ENCODE peak calls at places on chromosome X, in four cellular contexts. One of them, this sample, is unnamed.

GRCh38 chrX:15349046-15349445 is 13.7 kb upstream of the PIGA start:
- DNase-seq in fibroblast of lung: peak; percentile 78
- DNase-seq in CD4-positive, alpha-beta T cell: no peak
- DNase-seq in tibial artery: no peak
- DNase-seq in this sample: peak; percentile 35

GRCh38 chrX:15151267-15152196 is 118.4 kb downstream of the ASB9 start:
- DNase-seq in CD4-positive, alpha-beta T cell: peak; percentile 41
- DNase-seq in fibroblast of lung: no peak
- DNase-seq in tibial artery: no peak
- DNase-seq in this sample: no peak

GRCh38 chrX:151870603-151871002 is 42.1 kb upstream of the MAGEA4 start:
- DNase-seq in tibial artery: no peak
- DNase-seq in CD4-positive, alpha-beta T cell: no peak
- DNase-seq in fibroblast of lung: peak; percentile 50
- DNase-seq in this sample: no peak

GRCh38 chrX:73262991-73263390 is 48.3 kb upstream of the NAP1L2 start:
- DNase-seq in fibroblast of lung: no peak
- DNase-seq in CD4-positive, alpha-beta T cell: no peak
- DNase-seq in tibial artery: no peak
- DNase-seq in this sample: peak; percentile 5

GRCh38 chrX:118510076-118510475 is 14.5 kb downstream of the DOCK11 start:
- DNase-seq in tibial artery: peak; percentile 49
- DNase-seq in fibroblast of lung: no peak
- DNase-seq in CD4-positive, alpha-beta T cell: no peak
- DNase-seq in this sample: no peak

GRCh38 chrX:45767021-45767491 is 566.4 kb upstream of the DIPK2B start:
- DNase-seq in fibroblast of lung: peak; percentile 50
- DNase-seq in tibial artery: no peak
- DNase-seq in CD4-positive, alpha-beta T cell: no peak
- DNase-seq in this sample: peak; percentile 21

GRCh38 chrX:100911731-100912130 is 17.0 kb downstream of the XKRX start:
- DNase-seq in fibroblast of lung: no peak
- DNase-seq in tibial artery: no peak
- DNase-seq in CD4-positive, alpha-beta T cell: no peak
- DNase-seq in this sample: no peak

GRCh38 chrX:45900751-45901150 is 644.5 kb downstream of the ZNF674 start:
- DNase-seq in tibial artery: no peak
- DNase-seq in fibroblast of lung: peak; percentile 79
- DNase-seq in CD4-positive, alpha-beta T cell: no peak
- DNase-seq in this sample: no peak

GRCh38 chrX:118261136-118261535 is 84.8 kb upstream of the WDR44 start:
- DNase-seq in CD4-positive, alpha-beta T cell: no peak
- DNase-seq in fibroblast of lung: no peak
- DNase-seq in tibial artery: no peak
- DNase-seq in this sample: no peak

GRCh38 chrX:43559643-43560042 is 96.5 kb upstream of the MAOA start:
- DNase-seq in fibroblast of lung: peak; percentile 59
- DNase-seq in CD4-positive, alpha-beta T cell: peak; percentile 0
- DNase-seq in tibial artery: peak; percentile 30
- DNase-seq in this sample: no peak

GRCh38 chrX:129984196-129984962 is 1.9 kb downstream of the BCORL1 start:
- DNase-seq in fibroblast of lung: no peak
- DNase-seq in CD4-positive, alpha-beta T cell: no peak
- DNase-seq in tibial artery: peak; percentile 20
- DNase-seq in this sample: peak; percentile 69

GRCh38 chrX:100984818-100985217 is 15.3 kb downstream of the ARL13A start:
- DNase-seq in CD4-positive, alpha-beta T cell: no peak
- DNase-seq in fibroblast of lung: no peak
- DNase-seq in tibial artery: no peak
- DNase-seq in this sample: no peak

GRCh38 chrX:5681159-5681558 is 547.5 kb downstream of the NLGN4X start:
- DNase-seq in tibial artery: no peak
- DNase-seq in CD4-positive, alpha-beta T cell: no peak
- DNase-seq in fibroblast of lung: no peak
- DNase-seq in this sample: no peak

GRCh38 chrX:2732076-2732475 is 19.8 kb upstream of the XG start:
- DNase-seq in fibroblast of lung: no peak
- DNase-seq in tibial artery: no peak
- DNase-seq in CD4-positive, alpha-beta T cell: no peak
- DNase-seq in this sample: no peak

GRCh38 chrX:49250578-49250977 is 13.9 kb downstream of the FOXP3 start:
- DNase-seq in tibial artery: no peak
- DNase-seq in fibroblast of lung: no peak
- DNase-seq in CD4-positive, alpha-beta T cell: no peak
- DNase-seq in this sample: no peak

GRCh38 chrX:10569946-10570345 is 50.4 kb downstream of the MID1 start:
- DNase-seq in tibial artery: no peak
- DNase-seq in CD4-positive, alpha-beta T cell: no peak
- DNase-seq in fibroblast of lung: no peak
- DNase-seq in this sample: no peak

GRCh38 chrX:30308263-30309138 is 689 bp downstream of the NR0B1 start:
- DNase-seq in CD4-positive, alpha-beta T cell: no peak
- DNase-seq in tibial artery: no peak
- DNase-seq in fibroblast of lung: peak; percentile 13
- DNase-seq in this sample: peak; percentile 12

GRCh38 chrX:15483897-15484296 is 9.2 kb downstream of the PIR start:
- DNase-seq in fibroblast of lung: no peak
- DNase-seq in tibial artery: no peak
- DNase-seq in CD4-positive, alpha-beta T cell: no peak
- DNase-seq in this sample: no peak

GRCh38 chrX:17933856-17934255 is 72.8 kb upstream of the RAI2 start:
- DNase-seq in CD4-positive, alpha-beta T cell: no peak
- DNase-seq in fibroblast of lung: no peak
- DNase-seq in tibial artery: no peak
- DNase-seq in this sample: no peak

GRCh38 chrX:81202989-81203388 is 1.1 kb downstream of the SH3BGRL start:
- DNase-seq in CD4-positive, alpha-beta T cell: no peak
- DNase-seq in fibroblast of lung: no peak
- DNase-seq in tibial artery: no peak
- DNase-seq in this sample: no peak

GRCh38 chrX:107629533-107629909 is 1.2 kb downstream of the PRPS1 start:
- DNase-seq in tibial artery: no peak
- DNase-seq in fibroblast of lung: peak; percentile 38
- DNase-seq in CD4-positive, alpha-beta T cell: no peak
- DNase-seq in this sample: no peak

GRCh38 chrX:11430266-11430665 is 137.1 kb downstream of the AMELX start:
- DNase-seq in CD4-positive, alpha-beta T cell: no peak
- DNase-seq in tibial artery: no peak
- DNase-seq in fibroblast of lung: no peak
- DNase-seq in this sample: no peak

GRCh38 chrX:2719774-2720447 is 28.8 kb downstream of the CD99 start:
- DNase-seq in CD4-positive, alpha-beta T cell: no peak
- DNase-seq in tibial artery: no peak
- DNase-seq in fibroblast of lung: no peak
- DNase-seq in this sample: no peak

GRCh38 chrX:123698979-123699378 is 33.9 kb downstream of the THOC2 start:
- DNase-seq in tibial artery: no peak
- DNase-seq in fibroblast of lung: peak; percentile 10
- DNase-seq in CD4-positive, alpha-beta T cell: no peak
- DNase-seq in this sample: no peak

GRCh38 chrX:1466971-1467561 is 14.4 kb upstream of the ASMTL start:
- DNase-seq in tibial artery: no peak
- DNase-seq in fibroblast of lung: no peak
- DNase-seq in CD4-positive, alpha-beta T cell: no peak
- DNase-seq in this sample: peak; percentile 68

GRCh38 chrX:45803383-45803921 is 602.8 kb upstream of the DIPK2B start:
- DNase-seq in CD4-positive, alpha-beta T cell: no peak
- DNase-seq in fibroblast of lung: peak; percentile 90
- DNase-seq in tibial artery: no peak
- DNase-seq in this sample: no peak

GRCh38 chrX:12949205-12949926 is 25.5 kb upstream of the TMSB4X start:
- DNase-seq in CD4-positive, alpha-beta T cell: no peak
- DNase-seq in fibroblast of lung: no peak
- DNase-seq in tibial artery: no peak
- DNase-seq in this sample: no peak

GRCh38 chrX:110412971-110413726 is 54.5 kb downstream of the RTL9 start:
- DNase-seq in tibial artery: peak; percentile 40
- DNase-seq in fibroblast of lung: peak; percentile 61
- DNase-seq in CD4-positive, alpha-beta T cell: peak; percentile 56
- DNase-seq in this sample: peak; percentile 59

GRCh38 chrX:23515028-23515427 is 152.3 kb upstream of the PRDX4 start:
- DNase-seq in fibroblast of lung: no peak
- DNase-seq in CD4-positive, alpha-beta T cell: no peak
- DNase-seq in tibial artery: no peak
- DNase-seq in this sample: no peak

GRCh38 chrX:46739736-46740135 is 19.2 kb downstream of the SLC9A7 start:
- DNase-seq in fibroblast of lung: no peak
- DNase-seq in tibial artery: no peak
- DNase-seq in CD4-positive, alpha-beta T cell: no peak
- DNase-seq in this sample: no peak

GRCh38 chrX:37998586-37999267 is 7.6 kb upstream of the SYTL5 start:
- DNase-seq in fibroblast of lung: peak; percentile 50
- DNase-seq in CD4-positive, alpha-beta T cell: no peak
- DNase-seq in tibial artery: no peak
- DNase-seq in this sample: no peak

GRCh38 chrX:40148439-40149285 is 50.9 kb upstream of the BCOR start:
- DNase-seq in tibial artery: no peak
- DNase-seq in fibroblast of lung: no peak
- DNase-seq in CD4-positive, alpha-beta T cell: no peak
- DNase-seq in this sample: no peak

GRCh38 chrX:84339507-84340364 is 151.7 kb upstream of the RPS6KA6 start:
- DNase-seq in CD4-positive, alpha-beta T cell: no peak
- DNase-seq in fibroblast of lung: peak; percentile 40
- DNase-seq in tibial artery: no peak
- DNase-seq in this sample: no peak

GRCh38 chrX:53223955-53224859 is 800 bp downstream of the KDM5C start:
- DNase-seq in CD4-positive, alpha-beta T cell: no peak
- DNase-seq in tibial artery: no peak
- DNase-seq in fibroblast of lung: peak; percentile 33
- DNase-seq in this sample: no peak

GRCh38 chrX:54439967-54440871 is at the start of gene TSR2:
- DNase-seq in tibial artery: peak; percentile 81
- DNase-seq in fibroblast of lung: peak; percentile 88
- DNase-seq in CD4-positive, alpha-beta T cell: peak; percentile 65
- DNase-seq in this sample: peak; percentile 81
- TF ChIP-seq CTCF in tibial artery: no peak
- TF ChIP-seq CTCF in fibroblast of lung: peak; percentile 25
- TF ChIP-seq CTCF in CD4-positive, alpha-beta T cell: no peak
- TF ChIP-seq CTCF in this sample: no peak

GRCh38 chrX:153441296-153441695 is 4.6 kb downstream of the TREX2 start:
- DNase-seq in fibroblast of lung: no peak
- DNase-seq in CD4-positive, alpha-beta T cell: no peak
- DNase-seq in tibial artery: no peak
- DNase-seq in this sample: no peak

GRCh38 chrX:153435845-153436244 is 10.0 kb downstream of the TREX2 start:
- DNase-seq in fibroblast of lung: no peak
- DNase-seq in CD4-positive, alpha-beta T cell: no peak
- DNase-seq in tibial artery: no peak
- DNase-seq in this sample: no peak

GRCh38 chrX:153439977-153440376 is 5.9 kb downstream of the TREX2 start:
- DNase-seq in tibial artery: no peak
- DNase-seq in CD4-positive, alpha-beta T cell: no peak
- DNase-seq in fibroblast of lung: no peak
- DNase-seq in this sample: no peak

GRCh38 chrX:153440556-153441135 is 5.2 kb downstream of the TREX2 start:
- DNase-seq in fibroblast of lung: no peak
- DNase-seq in tibial artery: no peak
- DNase-seq in CD4-positive, alpha-beta T cell: no peak
- DNase-seq in this sample: no peak

GRCh38 chrX:153438522-153438921 is 7.3 kb downstream of the TREX2 start:
- DNase-seq in fibroblast of lung: no peak
- DNase-seq in CD4-positive, alpha-beta T cell: no peak
- DNase-seq in tibial artery: no peak
- DNase-seq in this sample: no peak
- TF ChIP-seq CTCF in fibroblast of lung: no peak
- TF ChIP-seq CTCF in CD4-positive, alpha-beta T cell: no peak
- TF ChIP-seq CTCF in tibial artery: peak; percentile 15
- TF ChIP-seq CTCF in this sample: no peak

DNA sequence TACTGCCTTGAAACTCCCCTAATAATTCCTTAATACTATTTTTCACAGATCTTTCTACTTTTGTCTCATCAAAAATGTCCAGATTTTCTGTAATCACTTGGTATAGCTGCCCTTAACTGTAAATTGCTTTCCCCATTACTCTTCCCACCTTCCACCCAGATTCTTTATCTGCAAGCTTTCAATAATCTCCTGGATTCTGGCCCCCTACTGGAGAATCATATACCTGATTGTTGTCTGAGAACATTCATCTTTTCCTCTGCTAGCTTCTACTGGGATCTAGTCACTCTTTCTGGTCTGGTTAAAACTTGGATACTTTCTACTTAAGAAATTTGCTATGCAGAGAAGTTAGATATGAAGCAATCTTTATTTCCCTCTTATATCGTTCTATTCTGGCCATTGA is 552.6 kb downstream of the PCDH19 start:
- DNase-seq in CD4-positive, alpha-beta T cell: no peak
- DNase-seq in tibial artery: no peak
- DNase-seq in fibroblast of lung: no peak
- DNase-seq in this sample: no peak
- TF ChIP-seq CTCF in CD4-positive, alpha-beta T cell: no peak
- TF ChIP-seq CTCF in tibial artery: no peak
- TF ChIP-seq CTCF in fibroblast of lung: no peak
- TF ChIP-seq CTCF in this sample: no peak

DNA sequence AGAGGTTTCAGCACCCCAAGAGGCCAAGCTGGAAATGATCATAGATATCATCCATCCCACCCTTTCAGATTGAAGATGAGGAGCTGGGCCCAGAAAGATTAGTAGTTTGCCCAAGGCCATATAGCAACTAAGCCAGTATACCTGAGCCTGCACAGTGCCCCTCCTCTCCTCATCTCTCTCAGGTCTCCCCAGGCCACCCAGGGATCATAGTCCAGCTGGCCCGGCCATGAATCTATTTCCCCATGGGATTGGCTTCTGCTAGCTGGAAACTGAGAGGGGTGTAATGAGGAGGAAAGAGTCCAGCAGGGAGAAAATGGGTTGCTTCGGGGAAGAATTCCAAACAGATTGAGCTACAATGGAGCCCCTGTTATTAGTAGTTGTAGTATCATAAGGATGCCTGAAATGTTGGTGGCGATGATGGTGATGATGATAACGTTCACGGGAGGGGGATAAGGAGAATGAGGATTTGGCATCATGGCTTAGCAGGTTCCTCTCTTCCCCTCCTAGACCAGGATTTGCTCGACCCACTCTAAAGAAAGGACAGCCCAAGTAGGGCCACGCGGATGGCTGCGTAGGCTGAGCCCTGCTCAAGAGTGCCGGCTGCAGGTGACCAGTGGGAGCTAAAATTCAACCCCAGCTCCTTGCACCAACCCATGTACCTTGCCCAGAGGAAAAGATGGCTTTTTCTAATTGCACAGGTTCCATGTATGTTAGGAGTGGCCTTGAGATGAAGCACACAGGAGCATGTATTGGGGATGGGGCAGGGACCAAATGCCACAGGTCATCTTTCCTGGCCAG is 117.8 kb upstream of the PJA1 start:
- DNase-seq in CD4-positive, alpha-beta T cell: no peak
- DNase-seq in fibroblast of lung: no peak
- DNase-seq in tibial artery: no peak
- DNase-seq in this sample: no peak
- TF ChIP-seq CTCF in CD4-positive, alpha-beta T cell: no peak
- TF ChIP-seq CTCF in fibroblast of lung: no peak
- TF ChIP-seq CTCF in tibial artery: no peak
- TF ChIP-seq CTCF in this sample: no peak